ENCODE peak calls at places on chromosomes 3 and 15, in five cellular contexts. R is substantia nigra, Z is lung, F is A673, B is GM13977. E is an unnamed sample.

GRCh38 chr3:25513642-25514266 is 85.7 kb downstream of the RARB start:
- DNase-seq in Z (no peak), R (no peak), B (no peak), F (no peak), E (no peak)

GRCh38 chr3:69179740-69180372 is 57.5 kb upstream of the LMOD3 start:
- DNase-seq in F (no peak), Z (no peak), B (no peak), R (no peak), E (no peak)

GRCh38 chr3:130905551-130905950 is 11.7 kb downstream of the ATP2C1 start:
- DNase-seq in Z (no peak), B (no peak), R (no peak), F (peak), E (peak)

GRCh38 chr3:137746808-137747207 is 17.3 kb upstream of the SOX14 start:
- DNase-seq in Z (no peak), F (no peak), R (no peak), B (no peak), E (no peak)

GRCh38 chr3:15299036-15299435 is 33.4 kb downstream of the SH3BP5 start:
- DNase-seq in B (no peak), F (no peak), Z (no peak), R (no peak), E (no peak)

GRCh38 chr15:75577401-75578205 is 1.5 kb downstream of the PTPN9 start:
- DNase-seq in R (no peak), F (no peak), B (no peak), Z (no peak), E (peak)

GRCh38 chr3:9347887-9348286 is 15.0 kb upstream of the THUMPD3 start:
- DNase-seq in Z (no peak), F (no peak), B (no peak), R (no peak), E (no peak)

GRCh38 chr3:131163-131889 is 65.2 kb upstream of the CHL1 start:
- DNase-seq in Z (no peak), B (no peak), R (no peak), F (no peak), E (no peak)

GRCh38 chr3:108391917-108392585 is 95.7 kb downstream of the HHLA2 start:
- DNase-seq in F (no peak), R (no peak), Z (no peak), B (no peak), E (peak)

GRCh38 chr3:71247221-71247947 is 336.1 kb downstream of the FOXP1 start:
- DNase-seq in Z (no peak), B (no peak), F (peak), R (no peak), E (no peak)